ENCODE peak calls at places on chromosomes 6 and 20, in six cellular contexts. V, C, A, I, Z and Y are unnamed samples.

GRCh38 chr6:127185410-127185809 is 66.9 kb downstream of the RSPO3 start:
- DNase-seq in V (no peak), C (no peak), A (no peak), I (no peak), Z (no peak), Y (no peak)

GRCh38 chr20:1654994-1655393 is 2.6 kb downstream of the SIRPG start:
- DNase-seq in V (no peak), C (no peak), A (no peak), I (no peak), Z (no peak), Y (no peak)

GRCh38 chr20:45345104-45345936 is 2.9 kb downstream of the SDC4 start:
- DNase-seq in V (no peak), C (peak; percentile 48), A (peak; percentile 94), I (no peak), Z (no peak), Y (peak; percentile 40)

GRCh38 chr6:56758120-56758519 is 115.4 kb upstream of the DST start:
- DNase-seq in V (no peak), C (peak; percentile 8), A (no peak), I (no peak), Z (no peak), Y (no peak)

GRCh38 chr6:26304213-26305096 is 60.5 kb upstream of the BTN3A2 start:
- DNase-seq in V (no peak), C (no peak), A (no peak), I (no peak), Z (no peak), Y (peak; percentile 84)

GRCh38 chr20:60086936-60087562 is 128.8 kb downstream of the CDH26 start:
- DNase-seq in V (no peak), C (no peak), A (no peak), I (no peak), Z (no peak), Y (peak; percentile 14)

GRCh38 chr6:1607557-1608221 is 2.0 kb upstream of the FOXC1 start:
- DNase-seq in V (no peak), C (peak; percentile 71), A (no peak), I (no peak), Z (no peak), Y (peak; percentile 34)

GRCh38 chr6:4351857-4352669 is 216.7 kb upstream of the ECI2 start:
- DNase-seq in V (no peak), C (no peak), A (no peak), I (peak; percentile 90), Z (peak; percentile 92), Y (peak; percentile 92)

GRCh38 chr20:56851552-56851951 is 222.4 kb downstream of the TFAP2C start:
- DNase-seq in V (no peak), C (no peak), A (no peak), I (no peak), Z (no peak), Y (no peak)

GRCh38 chr6:168031411-168032382 is 34.2 kb downstream of the KIF25 start:
- DNase-seq in V (no peak), C (no peak), A (no peak), I (no peak), Z (peak; percentile 35), Y (peak; percentile 62)

GRCh38 chr6:72619883-72620696 is 1.8 kb upstream of the KCNQ5 start:
- DNase-seq in V (no peak), C (peak; percentile 74), A (peak; percentile 70), I (no peak), Z (no peak), Y (peak; percentile 64)

GRCh38 chr6:44561832-44562496 is 174.5 kb downstream of the CDC5L start:
- DNase-seq in V (no peak), C (no peak), A (no peak), I (no peak), Z (no peak), Y (no peak)

GRCh38 chr6:45965787-45966186 is 49.9 kb downstream of the CLIC5 start:
- DNase-seq in V (no peak), C (no peak), A (no peak), I (peak; percentile 79), Z (no peak), Y (no peak)

GRCh38 chr6:145736854-145737181 is 1.5 kb upstream of the EPM2A start:
- DNase-seq in V (no peak), C (no peak), A (no peak), I (no peak), Z (peak; percentile 24), Y (peak; percentile 16)

GRCh38 chr6:35292494-35292893 is 5.1 kb upstream of the DEF6 start:
- DNase-seq in V (no peak), C (no peak), A (no peak), I (no peak), Z (no peak), Y (no peak)

GRCh38 chr6:42251911-42252637 is 34.4 kb upstream of the MRPS10 start:
- DNase-seq in V (no peak), C (no peak), A (no peak), I (no peak), Z (no peak), Y (peak; percentile 56)

GRCh38 chr20:2051920-2052319 is 49.7 kb upstream of the STK35 start:
- DNase-seq in V (no peak), C (no peak), A (no peak), I (no peak), Z (no peak), Y (no peak)

GRCh38 chr6:12990162-12990561 is 273.6 kb downstream of the PHACTR1 start:
- DNase-seq in V (no peak), C (no peak), A (peak; percentile 70), I (no peak), Z (no peak), Y (no peak)

GRCh38 chr20:10855778-10856177 is 182.0 kb upstream of the JAG1 start:
- DNase-seq in V (no peak), C (no peak), A (no peak), I (no peak), Z (no peak), Y (no peak)

GRCh38 chr6:3805448-3806123 is 43.6 kb upstream of the FAM50B start:
- DNase-seq in V (no peak), C (no peak), A (no peak), I (no peak), Z (no peak), Y (peak; percentile 36)

GRCh38 chr6:148818939-148819575 is 72.2 kb downstream of the UST start:
- DNase-seq in V (peak; percentile 20), C (no peak), A (no peak), I (no peak), Z (no peak), Y (no peak)

GRCh38 chr6:134937426-134937825 is 12.5 kb downstream of the ALDH8A1 start:
- DNase-seq in V (no peak), C (no peak), A (no peak), I (no peak), Z (no peak), Y (no peak)

GRCh38 chr6:91299544-91300491 is 712.9 kb upstream of the MAP3K7 start:
- DNase-seq in V (no peak), C (no peak), A (no peak), I (no peak), Z (no peak), Y (peak; percentile 1)

GRCh38 chr6:111952326-111952725 is 79.1 kb upstream of the FYN start:
- DNase-seq in V (no peak), C (no peak), A (no peak), I (no peak), Z (no peak), Y (no peak)

GRCh38 chr20:58361549-58361948 is 27.5 kb upstream of the VAPB start:
- DNase-seq in V (no peak), C (no peak), A (no peak), I (no peak), Z (peak; percentile 69), Y (peak; percentile 66)

GRCh38 chr6:157128235-157128761 is 195.0 kb downstream of the TMEM242 start:
- DNase-seq in V (no peak), C (no peak), A (no peak), I (no peak), Z (no peak), Y (no peak)

GRCh38 chr6:162177733-162178132 is 549.8 kb downstream of the PRKN start:
- DNase-seq in V (no peak), C (peak; percentile 34), A (no peak), I (no peak), Z (no peak), Y (peak; percentile 57)